ENCODE peak calls at places on chromosomes 16 and 17, in six cellular contexts. T is fibroblast of lung; V is stimulated activated CD8-positive, alpha-beta memory T cell treated with anti-CD3 and anti-CD28 coated beads, Interleukin-2, amount 100 ng/mL, for 1 hour; L is T-helper 1 cell; B is Peyer's patch; F is hippocampal formation. G is an unnamed sample.

GRCh38 chr17:34011599-34011998 is 243.5 kb upstream of the CCL2 start:
- DNase-seq in L (no peak), T (no peak), F (no peak), B (no peak), V (no peak), G (no peak)

GRCh38 chr16:1980026-1980769 is 1.1 kb downstream of the NOXO1 start:
- DNase-seq in V (no peak), L (no peak), T (no peak), B (no peak), F (no peak), G (no peak)

GRCh38 chr17:78422872-78423588 is 44.6 kb downstream of the PGS1 start:
- DNase-seq in F (no peak), V (no peak), L (no peak), B (no peak), T (no peak), G (no peak)

GRCh38 chr16:66510711-66511614 is 39.0 kb downstream of the TK2 start:
- DNase-seq in F (no peak), T (peak), L (no peak), V (no peak), B (peak), G (no peak)

GRCh38 chr17:1808649-1809048 is 21.1 kb downstream of the SMYD4 start:
- DNase-seq in T (no peak), B (no peak), V (no peak), F (no peak), L (no peak), G (no peak)

GRCh38 chr17:80164185-80164584 is 5.6 kb upstream of the CARD14 start:
- DNase-seq in F (no peak), T (no peak), V (no peak), L (no peak), B (no peak), G (no peak)

GRCh38 chr16:86498155-86498651 is 12.1 kb upstream of the FOXF1 start:
- DNase-seq in T (no peak), L (no peak), V (no peak), B (no peak), F (no peak), G (no peak)

GRCh38 chr16:80250376-80250775 is 290.4 kb upstream of the DYNLRB2 start:
- DNase-seq in B (no peak), T (no peak), V (no peak), F (no peak), L (no peak), G (no peak)

GRCh38 chr17:34567665-34568064 is 11.7 kb upstream of the TMEM132E start:
- DNase-seq in L (no peak), V (no peak), B (no peak), T (no peak), F (no peak), G (no peak)

GRCh38 chr17:77354721-77355455 is 214.1 kb downstream of the SEC14L1 start:
- DNase-seq in V (no peak), L (no peak), T (peak), F (no peak), B (peak), G (no peak)

GRCh38 chr17:49589556-49589885 is 13.8 kb downstream of the NXPH3 start:
- DNase-seq in F (no peak), L (no peak), V (no peak), T (no peak), B (no peak), G (no peak)

GRCh38 chr16:30096105-30096861 is at the start of gene YPEL3:
- DNase-seq in F (peak), L (peak), T (peak), B (peak), V (peak), G (peak)

GRCh38 chr17:65359016-65359415 is 202.4 kb downstream of the AXIN2 start:
- DNase-seq in L (no peak), B (no peak), F (no peak), T (peak), V (no peak), G (no peak)

GRCh38 chr17:2937331-2938003 is 125.9 kb downstream of the OR1D5 start:
- DNase-seq in V (no peak), F (no peak), B (no peak), T (no peak), L (no peak), G (no peak)

GRCh38 chr16:2790631-2791030 is 3.3 kb upstream of the PRSS33 start:
- DNase-seq in F (no peak), B (no peak), V (no peak), T (no peak), L (no peak), G (no peak)

GRCh38 chr17:37339321-37339720 is 36.5 kb upstream of the C17orf78 start:
- DNase-seq in T (no peak), B (no peak), V (no peak), L (no peak), F (no peak), G (no peak)

G was measured in Kasumi-1.